ENCODE peak calls at places on chromosomes 16 and 17, in five cellular contexts. R, F, X, C and S are unnamed samples.

GRCh38 chr16:19382887-19383816 is 34.5 kb upstream of the TMC5 start:
- DNase-seq in C (no peak), F (no peak), R (no peak), X (no peak), S (peak; percentile 32)

GRCh38 chr17:83126275-83126930 is 47.0 kb downstream of the METRNL start:
- DNase-seq in C (no peak), R (no peak), X (no peak), F (no peak), S (no peak)

GRCh38 chr16:86962259-86962658 is 354.9 kb downstream of the C16orf95 start:
- DNase-seq in X (no peak), C (no peak), F (no peak), R (no peak), S (no peak)

GRCh38 chr17:66549312-66549705 is 246.9 kb downstream of the PRKCA start:
- DNase-seq in C (no peak), F (no peak), X (no peak), R (no peak), S (peak; percentile 24)

GRCh38 chr17:17042851-17043667 is 802 bp downstream of the MPRIP start:
- DNase-seq in X (peak; percentile 30), C (no peak), F (no peak), R (peak; percentile 15), S (no peak)

GRCh38 chr16:782766-783403 is 5.3 kb downstream of the RPUSD1 start:
- DNase-seq in F (no peak), R (no peak), C (no peak), X (no peak), S (no peak)

GRCh38 chr17:78325076-78325712 is 34.7 kb downstream of the SOCS3 start:
- DNase-seq in X (no peak), C (no peak), R (no peak), F (no peak), S (no peak)

GRCh38 chr16:28140788-28141618 is 70.8 kb downstream of the XPO6 start:
- DNase-seq in R (peak; percentile 58), F (no peak), X (no peak), C (peak; percentile 96), S (no peak)

GRCh38 chr16:3570420-3571062 is 6.7 kb downstream of the NLRC3 start:
- DNase-seq in F (no peak), C (no peak), X (no peak), R (no peak), S (no peak)

GRCh38 chr16:83517398-83517797 is 290.4 kb upstream of the HSBP1 start:
- DNase-seq in X (no peak), C (no peak), F (no peak), R (no peak), S (no peak)

GRCh38 chr16:3171855-3172593 is 16.0 kb upstream of the OR1F1 start:
- DNase-seq in X (no peak), R (no peak), F (no peak), C (peak; percentile 50), S (no peak)